ENCODE peak calls at places on chromosomes 12 and 14, in six cellular contexts. I is fibroblast of lung; Y is stimulated activated CD8-positive, alpha-beta memory T cell treated with anti-CD3 and anti-CD28 coated beads, Interleukin-7, amount 100 ng/mL, for 1 hour; A is foreskin fibroblast; H is esophagus squamous epithelium; B is sigmoid colon. G is an unnamed sample.

GRCh38 chr12:53326460-53327185 is 5.2 kb upstream of the AAAS start:
- DNase-seq in B (no peak), Y (no peak), H (no peak), I (no peak), A (no peak), G (no peak)

GRCh38 chr12:112017041-112017440 is 3.8 kb downstream of the ERP29 start:
- DNase-seq in A (no peak), Y (no peak), I (no peak), H (no peak), B (no peak), G (no peak)

GRCh38 chr14:92408186-92408585 is 85.2 kb downstream of the SLC24A4 start:
- DNase-seq in B (no peak), A (peak; percentile 66), H (no peak), Y (no peak), I (peak; percentile 61), G (no peak)

GRCh38 chr14:65035049-65035448 is 48.4 kb downstream of the FNTB start:
- DNase-seq in H (no peak), A (peak; percentile 18), Y (no peak), B (no peak), I (peak; percentile 56), G (no peak)

GRCh38 chr14:26328766-26329165 is 269.1 kb downstream of the NOVA1 start:
- DNase-seq in I (no peak), B (no peak), H (no peak), Y (no peak), A (no peak), G (no peak)

GRCh38 chr12:98259667-98260066 is 255.7 kb upstream of the TMPO start:
- DNase-seq in A (no peak), Y (no peak), I (no peak), H (no peak), B (no peak), G (no peak)

GRCh38 chr14:92905667-92906066 is 17.3 kb upstream of the CHGA start:
- DNase-seq in H (no peak), B (no peak), A (no peak), Y (no peak), I (no peak), G (no peak)

GRCh38 chr14:75257241-75257640 is 21.4 kb upstream of the FOS start:
- DNase-seq in B (no peak), H (no peak), A (peak; percentile 31), Y (no peak), I (no peak), G (no peak)

GRCh38 chr14:56414231-56414630 is 165.4 kb upstream of the TMEM260 start:
- DNase-seq in Y (no peak), B (no peak), H (no peak), A (no peak), I (no peak), G (no peak)

GRCh38 chr12:119659289-119659897 is 8.5 kb upstream of the PRKAB1 start:
- DNase-seq in B (no peak), A (no peak), H (no peak), Y (peak; percentile 13), I (peak; percentile 34), G (no peak)

GRCh38 chr12:54650409-54650808 is 2.2 kb upstream of the DCD start:
- DNase-seq in H (no peak), Y (no peak), B (no peak), I (no peak), A (no peak), G (no peak)

GRCh38 chr14:95339301-95339865 is 19.7 kb upstream of the CLMN start:
- DNase-seq in H (no peak), A (no peak), B (no peak), I (no peak), Y (no peak), G (no peak)

GRCh38 chr12:45914090-45914489 is 76.3 kb downstream of the SCAF11 start:
- DNase-seq in A (peak; percentile 77), H (no peak), Y (no peak), B (no peak), I (peak; percentile 59), G (no peak)

GRCh38 chr12:26128180-26128579 is 3.3 kb upstream of the BHLHE41 start:
- DNase-seq in A (peak; percentile 62), Y (no peak), B (no peak), I (no peak), H (no peak), G (no peak)

GRCh38 chr12:40692617-40693502 is 621 bp downstream of the CNTN1 start:
- DNase-seq in Y (no peak), A (no peak), B (peak; percentile 65), H (no peak), I (no peak), G (peak; percentile 55)

GRCh38 chr14:100012928-100013327 is 52.3 kb upstream of the EVL start:
- DNase-seq in I (no peak), A (no peak), B (no peak), Y (no peak), H (no peak), G (no peak)

GRCh38 chr14:87286191-87286590 is 706.8 kb downstream of the GALC start:
- DNase-seq in H (no peak), A (no peak), Y (no peak), I (no peak), B (no peak), G (no peak)

GRCh38 chr12:66661357-66661756 is 17.5 kb downstream of the GRIP1 start:
- DNase-seq in I (no peak), H (no peak), A (no peak), Y (no peak), B (no peak), G (no peak)

GRCh38 chr12:69779928-69780327 is 41.3 kb downstream of the RAB3IP start:
- DNase-seq in H (no peak), Y (no peak), I (peak; percentile 49), A (peak; percentile 4), B (no peak), G (no peak)

GRCh38 chr12:88993655-88994054 is 358.6 kb downstream of the DUSP6 start:
- DNase-seq in H (no peak), A (peak; percentile 40), Y (no peak), I (peak; percentile 88), B (no peak), G (no peak)

GRCh38 chr14:21923820-21924219 is 250.2 kb upstream of the OR4E1 start:
- DNase-seq in B (no peak), H (no peak), A (no peak), Y (no peak), I (no peak), G (no peak)